ENCODE peak calls at places on chromosomes 13 and 19, in eight cellular contexts. O is H1, X is HCT116, L is HepG2, A is SK-N-SH, K is K562, Y is GM12878, W is SK-N-MC. T is an unnamed sample.

GRCh38 chr13:79679334-79679733 is 198.4 kb downstream of the NDFIP2 start:
- DNase-seq in A (peak; percentile 12), X (peak; percentile 56), L (peak; percentile 53), Y (no peak), K (peak; percentile 33), O (peak; percentile 77), W (peak; percentile 60), T (peak; percentile 83)

GRCh38 chr19:53365899-53366493 is 491 bp downstream of the ZNF525 start:
- DNase-seq in K (no peak), Y (no peak), A (peak; percentile 47), W (no peak), O (no peak), L (peak; percentile 24), X (no peak), T (no peak)

GRCh38 chr13:28527629-28528028 is 32.7 kb upstream of the FLT1 start:
- DNase-seq in X (no peak), O (no peak), K (no peak), A (no peak), L (no peak), W (no peak), Y (no peak), T (no peak)

GRCh38 chr13:84925443-84925842 is 873.8 kb downstream of the SLITRK6 start:
- DNase-seq in K (no peak), X (no peak), O (no peak), L (no peak), W (no peak), A (no peak), Y (no peak), T (no peak)

GRCh38 chr13:65347420-65348030 is 1882.6 kb downstream of the PCDH9 start:
- DNase-seq in A (peak; percentile 31), W (no peak), O (no peak), L (no peak), K (no peak), X (no peak), Y (no peak), T (no peak)

GRCh38 chr13:64087624-64088023 is 2672.0 kb upstream of the PCDH20 start:
- DNase-seq in K (no peak), L (no peak), O (no peak), W (peak; percentile 92), X (no peak), Y (no peak), A (no peak), T (no peak)

GRCh38 chr19:55645512-55645881 is 2.0 kb downstream of the ZNF581 start:
- DNase-seq in O (no peak), Y (no peak), W (no peak), X (no peak), A (peak; percentile 2), K (no peak), L (no peak), T (no peak)

GRCh38 chr13:68056816-68057710 is 826.9 kb upstream of the PCDH9 start:
- DNase-seq in Y (no peak), K (no peak), X (no peak), A (no peak), L (peak; percentile 45), O (no peak), W (no peak), T (peak; percentile 86)

GRCh38 chr13:79393564-79394249 is 12.3 kb downstream of the RBM26 start:
- DNase-seq in L (peak; percentile 93), W (no peak), Y (no peak), X (no peak), K (no peak), O (no peak), A (no peak), T (peak; percentile 83)

GRCh38 chr13:42747399-42747873 is 33.9 kb upstream of the FAM216B start:
- DNase-seq in O (no peak), K (no peak), X (no peak), L (no peak), A (no peak), Y (no peak), W (no peak), T (peak; percentile 61)

GRCh38 chr19:2269244-2270156 is 12.5 kb downstream of the PEAK3 start:
- DNase-seq in Y (peak; percentile 66), L (peak; percentile 91), X (peak; percentile 85), W (peak; percentile 77), O (peak; percentile 100), A (peak; percentile 100), K (peak; percentile 95), T (peak; percentile 95)

GRCh38 chr13:111474136-111475002 is 153.9 kb downstream of the TEX29 start:
- DNase-seq in O (peak; percentile 47), A (peak; percentile 75), W (peak; percentile 10), L (peak; percentile 18), K (peak; percentile 19), Y (no peak), X (peak; percentile 21), T (peak; percentile 20)

GRCh38 chr19:6738726-6739389 is 622 bp upstream of the TRIP10 start:
- DNase-seq in K (no peak), X (no peak), A (no peak), O (peak; percentile 76), W (no peak), L (no peak), Y (no peak), T (no peak)

GRCh38 chr19:33688657-33688992 is 66.9 kb downstream of the CHST8 start:
- DNase-seq in O (no peak), A (no peak), L (no peak), K (no peak), X (no peak), Y (no peak), W (no peak), T (no peak)

GRCh38 chr19:19946226-19946625 is 45.5 kb downstream of the ZNF93 start:
- DNase-seq in X (no peak), O (no peak), Y (no peak), K (no peak), L (no peak), W (no peak), A (no peak), T (no peak)

GRCh38 chr13:31029129-31029528 is 96.7 kb downstream of the TEX26 start:
- DNase-seq in K (no peak), A (peak; percentile 66), O (no peak), W (no peak), Y (no peak), X (no peak), L (no peak), T (no peak)

GRCh38 chr13:78161266-78161665 is 242.6 kb upstream of the EDNRB start:
- DNase-seq in W (no peak), X (no peak), L (no peak), K (no peak), Y (no peak), A (no peak), O (no peak), T (no peak)
- H3K4me3 ChIP-seq in W (no peak overlapping the region), X (no peak overlapping the region), L (no peak overlapping the region), K (no peak overlapping the region), Y (no peak overlapping the region), A (no peak overlapping the region), O (no peak overlapping the region), T (no peak overlapping the region)

DNA sequence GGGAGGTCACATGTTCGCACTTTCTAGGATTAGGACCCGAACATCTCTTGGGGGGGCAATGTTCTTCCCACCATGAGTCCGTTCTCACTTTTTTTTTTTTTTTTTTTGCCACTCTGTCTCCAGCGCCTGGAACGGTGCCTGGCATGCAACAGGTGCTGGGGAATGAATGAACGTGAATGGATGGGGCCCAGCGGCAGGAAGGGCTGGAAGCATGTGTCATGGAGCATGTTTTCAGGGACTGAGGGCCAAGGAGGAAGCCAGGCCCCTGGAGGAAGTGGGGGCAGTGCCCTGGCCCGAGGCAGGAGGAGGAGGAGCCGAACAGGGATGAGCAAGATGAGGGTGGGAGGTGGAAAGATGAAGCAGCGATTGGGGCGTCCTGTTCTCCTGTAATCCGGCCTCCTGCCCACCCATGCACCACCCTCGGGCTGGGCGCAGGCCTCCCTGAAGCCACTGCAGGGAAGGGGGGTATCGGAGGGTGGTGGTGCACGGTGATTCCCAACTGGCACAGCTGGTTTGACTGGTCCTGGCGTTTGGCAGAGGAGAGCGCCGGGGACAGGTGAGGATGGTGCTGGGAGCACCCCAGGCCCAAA is 8.8 kb upstream of the SULT2B1 start:
- DNase-seq in K (no peak), A (no peak), O (no peak), W (no peak), L (no peak), X (peak; percentile 53), Y (no peak), T (peak; percentile 80)
- TF ChIP-seq POLR2AphosphoS5 in K (no peak), A (no peak), O (no peak), W (no peak), L (no peak), X (peak; percentile 76), Y (no peak), T (peak; percentile 75)

GRCh38 chr13:44435142-44435982 is 61.7 kb downstream of the SERP2 start:
- DNase-seq in Y (peak; percentile 19), O (peak; percentile 90), K (peak; percentile 83), W (peak; percentile 98), A (peak; percentile 93), X (peak; percentile 92), L (peak; percentile 96), T (peak; percentile 99)

GRCh38 chr13:44439615-44440014 is 66.0 kb downstream of the SERP2 start:
- DNase-seq in X (no peak), O (no peak), A (no peak), W (no peak), K (no peak), Y (no peak), L (no peak), T (peak; percentile 15)

GRCh38 chr13:44438234-44438579 is 64.6 kb downstream of the SERP2 start:
- DNase-seq in O (no peak), A (no peak), Y (no peak), X (no peak), L (no peak), K (no peak), W (no peak), T (no peak)

GRCh38 chr13:44436589-44437337 is 63.1 kb downstream of the SERP2 start:
- DNase-seq in A (peak; percentile 92), L (peak; percentile 86), K (peak; percentile 90), W (peak; percentile 77), X (peak; percentile 90), Y (no peak), O (peak; percentile 94), T (peak; percentile 94)

GRCh38 chr13:44437356-44438233 is 64.0 kb downstream of the SERP2 start:
- DNase-seq in Y (no peak), L (peak; percentile 35), X (no peak), O (no peak), W (no peak), A (no peak), K (no peak), T (peak; percentile 70)
- H3K9ac ChIP-seq in Y (no peak overlapping the region), L (peak overlapping the region; percentile 91), X (peak overlapping the region; percentile 90), O (no peak overlapping the region), W (peak overlapping the region; percentile 75), A (peak overlapping the region; percentile 75), K (no peak overlapping the region), T (peak overlapping the region; percentile 61)

GRCh38 chr13:26473571-26474230 is 83.8 kb upstream of the WASF3 start:
- DNase-seq in W (no peak), A (no peak), K (no peak), L (no peak), O (peak; percentile 45), X (no peak), Y (no peak), T (no peak)

GRCh38 chr13:26476111-26476743 is 81.3 kb upstream of the WASF3 start:
- DNase-seq in Y (no peak), X (no peak), O (peak; percentile 76), L (peak; percentile 34), A (no peak), W (no peak), K (no peak), T (peak; percentile 24)

GRCh38 chr13:26476744-26477129 is 80.7 kb upstream of the WASF3 start:
- DNase-seq in A (no peak), L (no peak), O (no peak), K (no peak), X (no peak), W (no peak), Y (no peak), T (no peak)

GRCh38 chr13:26474286-26474685 is 83.2 kb upstream of the WASF3 start:
- DNase-seq in L (no peak), W (no peak), X (no peak), A (no peak), O (no peak), K (no peak), Y (no peak), T (no peak)

GRCh38 chr13:26475176-26476110 is 82.0 kb upstream of the WASF3 start:
- DNase-seq in X (no peak), O (peak; percentile 83), K (no peak), L (no peak), Y (no peak), A (no peak), W (no peak), T (no peak)
- H3K4me3 ChIP-seq in X (no peak overlapping the region), O (peak overlapping the region; percentile 59), K (no peak overlapping the region), L (peak overlapping the region; percentile 57), Y (no peak overlapping the region), A (no peak overlapping the region), W (no peak overlapping the region), T (no peak overlapping the region)

T was measured in endothelial cell of umbilical vein.